ENCODE peak calls at places on chromosomes 12 and 14, in four cellular contexts. O, F, X and R are unnamed samples.

GRCh38 chr14:57692671-57693070 is 173.2 kb downstream of the SLC35F4 start:
- DNase-seq in F (peak; percentile 20), X (peak; percentile 39), O (peak; percentile 26), R (no peak)

GRCh38 chr14:69066396-69067171 is 86.3 kb downstream of the DCAF5 start:
- DNase-seq in F (no peak), X (no peak), O (no peak), R (no peak)

GRCh38 chr14:75519826-75520692 is 2.2 kb upstream of the BATF start:
- DNase-seq in O (no peak), F (no peak), X (no peak), R (no peak)

GRCh38 chr12:24500466-24501232 is 448.3 kb downstream of the BCAT1 start:
- DNase-seq in F (no peak), O (no peak), X (no peak), R (no peak)

GRCh38 chr14:26389646-26390508 is 208.0 kb downstream of the NOVA1 start:
- DNase-seq in O (no peak), X (no peak), F (no peak), R (no peak)

GRCh38 chr14:71206766-71207371 is 299.6 kb downstream of the PCNX1 start:
- DNase-seq in O (peak; percentile 26), X (no peak), F (no peak), R (no peak)

GRCh38 chr14:61570188-61570960 is 124.9 kb upstream of the HIF1A start:
- DNase-seq in O (no peak), X (no peak), F (no peak), R (no peak)

GRCh38 chr14:95143813-95144620 is 13.3 kb downstream of the DICER1 start:
- DNase-seq in F (no peak), X (no peak), O (no peak), R (no peak)

GRCh38 chr12:31875609-31875964 is 83.6 kb upstream of the RESF1 start:
- DNase-seq in X (no peak), F (no peak), O (no peak), R (no peak)

GRCh38 chr14:103723176-103724081 is 7.8 kb downstream of the ZFYVE21 start:
- DNase-seq in X (no peak), F (no peak), O (no peak), R (no peak)

GRCh38 chr12:121417847-121418246 is 17.9 kb downstream of the RNF34 start:
- DNase-seq in O (no peak), F (no peak), X (no peak), R (no peak)

GRCh38 chr14:53526190-53526589 is 373.1 kb upstream of the DDHD1 start:
- DNase-seq in F (no peak), X (no peak), O (no peak), R (no peak)

GRCh38 chr14:66645716-66646115 is 137.8 kb downstream of the GPHN start:
- DNase-seq in O (no peak), X (peak; percentile 25), F (no peak), R (no peak)

GRCh38 chr14:66642264-66642663 is 134.3 kb downstream of the GPHN start:
- DNase-seq in F (no peak), O (no peak), X (no peak), R (no peak)

GRCh38 chr14:66638688-66639087 is 130.7 kb downstream of the GPHN start:
- DNase-seq in F (no peak), X (no peak), O (no peak), R (no peak)

GRCh38 chr14:66643344-66643743 is 135.4 kb downstream of the GPHN start:
- DNase-seq in O (no peak), F (no peak), X (no peak), R (no peak)
- TF ChIP-seq JUN in O (no peak), F (no peak), X (no peak), R (no peak)

DNA sequence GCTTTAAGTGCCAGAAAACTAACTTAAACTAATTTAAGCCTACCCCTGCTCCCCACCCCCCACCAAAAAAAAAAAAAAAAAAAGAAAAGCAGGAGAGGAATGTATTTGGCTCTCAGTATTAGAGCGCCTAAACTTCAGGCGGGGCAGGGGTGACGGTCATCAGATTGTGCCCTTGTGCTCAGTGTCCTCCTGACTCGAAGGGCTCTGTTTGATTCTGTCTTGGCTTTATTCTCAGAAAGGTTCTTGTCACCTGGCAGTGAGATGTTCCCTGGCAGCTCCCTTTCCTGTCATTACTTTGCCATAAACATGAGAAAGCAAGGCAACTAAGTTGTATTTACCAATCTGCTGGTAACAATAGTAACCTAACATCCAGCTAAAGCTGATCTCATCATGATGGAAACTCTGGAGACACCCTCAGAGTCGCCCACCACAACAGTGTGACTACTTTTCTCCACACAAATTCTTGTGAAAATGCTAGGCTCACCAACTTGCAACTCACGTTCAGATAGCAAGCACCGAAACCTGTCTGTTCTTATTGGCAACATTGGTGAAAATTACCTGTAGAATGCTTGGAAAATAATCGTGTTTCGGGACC is 39.0 kb upstream of the WNK1 start:
- DNase-seq in F (no peak), X (no peak), O (no peak), R (no peak)
- TF ChIP-seq ESRRA in F (no peak), X (no peak), O (no peak), R (no peak)

DNA sequence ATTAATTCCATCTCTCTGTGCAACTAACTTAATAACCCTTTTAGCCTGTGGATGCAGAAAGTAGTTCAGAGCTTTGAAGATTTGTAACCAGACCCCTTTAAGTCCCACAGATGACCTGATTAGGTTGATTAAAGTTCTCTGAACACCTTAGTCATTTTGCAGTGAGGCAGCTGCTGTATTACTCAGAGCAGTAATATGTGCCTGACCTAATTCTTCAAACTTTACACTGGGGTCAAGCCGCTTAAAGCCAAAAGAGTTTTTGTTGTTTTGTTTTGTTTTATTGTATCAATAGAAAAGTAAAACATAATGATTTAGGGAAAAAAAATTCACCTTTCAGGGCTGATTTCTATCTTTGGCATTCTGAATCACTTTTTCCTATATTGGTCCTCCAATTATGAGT is 78.6 kb upstream of the PLEKHG7 start:
- DNase-seq in O (peak; percentile 17), F (no peak), X (no peak), R (no peak)
- TF ChIP-seq JUN in O (no peak), F (no peak), X (no peak), R (no peak)

DNA sequence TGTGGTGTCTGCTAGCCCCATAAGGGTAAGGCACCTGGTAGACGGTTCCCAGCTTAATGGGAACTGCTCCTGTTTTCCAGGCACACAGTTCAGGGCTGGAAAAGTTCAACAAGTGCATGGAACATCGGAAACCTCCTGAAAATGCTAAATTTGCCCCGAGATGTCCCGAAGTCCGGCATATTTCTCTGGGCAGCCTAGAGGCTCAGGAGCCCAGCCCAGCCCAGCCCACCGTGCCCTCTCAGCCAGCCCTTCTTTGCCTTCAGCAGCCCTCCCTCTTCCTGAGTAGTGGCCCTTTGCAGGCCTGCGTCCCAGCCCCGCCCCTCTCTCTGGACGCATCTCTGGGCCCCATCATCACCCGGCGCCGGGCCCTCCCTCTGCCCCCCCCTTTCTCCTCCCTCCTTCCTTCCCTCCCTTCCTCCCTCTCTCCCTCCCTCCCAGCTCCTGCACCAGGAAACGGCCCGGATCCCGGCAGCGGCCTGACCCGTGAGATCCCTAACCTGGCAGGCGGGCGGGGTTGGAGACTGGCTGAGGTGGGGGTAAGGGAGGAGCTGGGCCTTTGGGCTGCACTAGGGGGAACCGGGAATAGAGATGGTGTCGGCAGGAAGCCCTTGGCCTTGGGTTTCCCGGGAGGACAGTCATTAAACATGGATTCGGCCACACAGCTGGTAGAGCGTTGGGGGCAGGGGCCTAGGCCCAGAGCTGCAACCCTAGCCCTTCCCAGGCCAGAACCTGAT is at the start of gene BCL2L2:
- DNase-seq in O (peak; percentile 66), F (peak; percentile 95), X (peak; percentile 98), R (peak; percentile 94)
- TF ChIP-seq ESRRA in O (no peak), F (no peak), X (peak; percentile 92), R (no peak)

GRCh38 chr14:35412281-35413057 is 7.9 kb upstream of the NFKBIA start:
- DNase-seq in X (no peak), O (no peak), F (no peak), R (no peak)

GRCh38 chr14:35419429-35419841 is 14.9 kb upstream of the NFKBIA start:
- DNase-seq in O (no peak), F (no peak), X (peak; percentile 52), R (no peak)

GRCh38 chr14:35414365-35414764 is 9.8 kb upstream of the NFKBIA start:
- DNase-seq in F (no peak), O (no peak), X (no peak), R (no peak)

GRCh38 chr14:35418093-35418492 is 13.5 kb upstream of the NFKBIA start:
- DNase-seq in F (no peak), X (no peak), O (no peak), R (no peak)

DNA sequence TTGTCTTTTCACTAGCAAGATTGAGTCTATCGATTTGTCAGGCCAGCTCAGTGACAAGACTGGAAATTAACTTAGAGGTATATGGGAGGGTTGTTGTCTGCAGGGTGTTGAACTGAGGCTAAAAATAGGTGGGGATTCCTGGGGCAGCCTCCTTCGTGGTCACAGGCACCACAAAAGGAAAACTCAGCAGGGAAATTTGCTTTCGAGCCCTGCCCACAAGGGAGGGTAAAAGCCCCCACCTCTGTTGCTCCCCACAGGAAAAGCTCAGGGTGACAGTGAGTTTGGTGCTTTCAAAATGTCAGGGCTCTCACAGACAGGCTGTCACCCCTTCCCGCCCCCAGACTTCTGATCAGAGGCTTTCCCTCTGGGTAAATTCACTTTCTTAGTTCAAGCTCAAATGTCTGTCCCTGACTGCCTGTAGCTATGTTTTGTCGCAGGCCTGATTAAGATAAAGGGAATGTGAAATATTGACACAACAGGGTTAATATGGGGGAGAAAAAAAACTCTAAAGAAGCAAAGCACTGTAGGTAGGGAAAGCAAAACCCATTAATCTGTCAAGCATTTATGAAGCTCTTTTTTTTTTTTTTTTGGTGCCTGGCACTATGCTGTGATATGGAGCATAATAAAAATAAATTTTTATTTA is 11.7 kb upstream of the NFKBIA start:
- DNase-seq in O (no peak), F (no peak), X (no peak), R (no peak)
- TF ChIP-seq JUN in O (no peak), F (no peak), X (no peak), R (no peak)

GRCh38 chr12:114687269-114687605 is 3.3 kb upstream of the TBX3 start:
- DNase-seq in X (no peak), F (no peak), O (no peak), R (no peak)

GRCh38 chr12:114687802-114688201 is 3.8 kb upstream of the TBX3 start:
- DNase-seq in O (no peak), F (no peak), X (no peak), R (no peak)

GRCh38 chr12:114686421-114687268 is 2.7 kb upstream of the TBX3 start:
- DNase-seq in O (no peak), F (no peak), X (no peak), R (no peak)

GRCh38 chr12:114689075-114689994 is 5.4 kb upstream of the TBX3 start:
- DNase-seq in F (no peak), O (no peak), X (no peak), R (no peak)

DNA sequence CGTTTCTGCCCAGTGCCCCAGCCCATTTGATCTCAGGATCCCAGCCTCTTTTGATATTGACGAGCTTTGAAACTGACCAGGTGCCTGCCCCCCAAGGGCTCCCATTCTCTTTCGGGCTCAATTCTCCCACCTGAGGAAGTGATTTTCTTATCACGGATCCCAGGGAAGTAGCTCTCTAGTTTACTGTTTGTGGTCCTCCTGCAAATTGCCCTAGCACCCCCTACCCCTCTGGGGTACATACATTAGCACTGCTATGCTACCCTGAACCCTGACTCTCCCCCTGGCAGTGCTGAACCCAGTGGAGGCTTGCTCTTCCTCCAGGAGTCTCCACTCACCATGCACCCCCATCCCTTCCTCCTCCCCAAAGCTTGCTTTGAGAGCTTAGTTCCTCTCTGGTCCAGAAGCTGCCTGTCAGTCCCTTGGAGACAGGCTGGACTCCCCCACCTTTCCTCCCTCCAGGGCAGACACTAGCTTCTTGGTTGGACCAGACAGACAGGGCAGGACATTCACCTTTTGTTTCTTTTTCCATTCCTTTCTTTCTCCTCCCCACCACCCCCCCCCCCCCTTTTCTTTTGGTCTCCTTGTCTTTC is 4.4 kb upstream of the TBX3 start:
- DNase-seq in X (no peak), F (no peak), O (no peak), R (no peak)
- TF ChIP-seq ESRRA in X (no peak), F (no peak), O (no peak), R (no peak)